ENCODE peak calls at places on chromosome 19, in seven cellular contexts. One of them, this sample, is unnamed. For H3K4me1, the result is how much of the 10 kb centered on the place peaks cover.

GRCh38 chr19:14686411-14686810 is 3.4 kb upstream of the ZNF333 start:
- DNase-seq in left ventricle myocardium inferior: no peak
- DNase-seq in A549: no peak
- DNase-seq in cardiac muscle cell: peak
- DNase-seq in neural progenitor cell: peak
- DNase-seq in IMR-90: peak
- DNase-seq in heart right ventricle: no peak
- DNase-seq in this sample: no peak

GRCh38 chr19:19528721-19529490 is at the start of gene YJEFN3:
- DNase-seq in heart right ventricle: no peak
- DNase-seq in left ventricle myocardium inferior: no peak
- DNase-seq in cardiac muscle cell: peak
- DNase-seq in A549: no peak
- DNase-seq in IMR-90: peak
- DNase-seq in neural progenitor cell: peak
- DNase-seq in this sample: no peak

GRCh38 chr19:33177417-33177976 is 16.6 kb upstream of the LRP3 start:
- DNase-seq in left ventricle myocardium inferior: no peak
- DNase-seq in heart right ventricle: no peak
- DNase-seq in IMR-90: no peak
- DNase-seq in neural progenitor cell: peak
- DNase-seq in A549: peak
- DNase-seq in cardiac muscle cell: no peak
- DNase-seq in this sample: no peak

GRCh38 chr19:19444694-19445155 is 39.2 kb downstream of the GATAD2A start:
- DNase-seq in IMR-90: peak
- DNase-seq in left ventricle myocardium inferior: no peak
- DNase-seq in neural progenitor cell: no peak
- DNase-seq in heart right ventricle: no peak
- DNase-seq in cardiac muscle cell: peak
- DNase-seq in A549: no peak
- DNase-seq in this sample: no peak

GRCh38 chr19:47663435-47663910 is 49.7 kb upstream of the EHD2 start:
- DNase-seq in A549: no peak
- DNase-seq in cardiac muscle cell: peak
- DNase-seq in neural progenitor cell: no peak
- DNase-seq in left ventricle myocardium inferior: no peak
- DNase-seq in IMR-90: peak
- DNase-seq in heart right ventricle: no peak
- DNase-seq in this sample: no peak

GRCh38 chr19:11479470-11480080 is 1.3 kb downstream of the ELAVL3 start:
- DNase-seq in heart right ventricle: no peak
- DNase-seq in left ventricle myocardium inferior: peak
- DNase-seq in IMR-90: no peak
- DNase-seq in cardiac muscle cell: peak
- DNase-seq in A549: no peak
- DNase-seq in neural progenitor cell: peak
- DNase-seq in this sample: no peak

GRCh38 chr19:56312787-56313343 is 1.8 kb downstream of the ZSCAN5A start:
- DNase-seq in cardiac muscle cell: peak
- DNase-seq in neural progenitor cell: no peak
- DNase-seq in A549: no peak
- DNase-seq in heart right ventricle: no peak
- DNase-seq in left ventricle myocardium inferior: no peak
- DNase-seq in IMR-90: no peak
- DNase-seq in this sample: no peak

GRCh38 chr19:38944981-38945506 is 14.3 kb downstream of the MRPS12 start:
- DNase-seq in A549: no peak
- DNase-seq in IMR-90: no peak
- DNase-seq in neural progenitor cell: no peak
- DNase-seq in left ventricle myocardium inferior: no peak
- DNase-seq in cardiac muscle cell: no peak
- DNase-seq in heart right ventricle: no peak
- DNase-seq in this sample: no peak

GRCh38 chr19:3986260-3987041 is 1.2 kb upstream of the EEF2 start:
- DNase-seq in A549: peak
- DNase-seq in cardiac muscle cell: peak
- DNase-seq in heart right ventricle: peak
- DNase-seq in neural progenitor cell: peak
- DNase-seq in left ventricle myocardium inferior: no peak
- DNase-seq in IMR-90: peak
- DNase-seq in this sample: no peak
- TF ChIP-seq CTCF in A549: peak
- TF ChIP-seq CTCF in cardiac muscle cell: peak
- TF ChIP-seq CTCF in heart right ventricle: peak
- TF ChIP-seq CTCF in neural progenitor cell: peak
- TF ChIP-seq CTCF in left ventricle myocardium inferior: peak
- TF ChIP-seq CTCF in IMR-90: peak
- TF ChIP-seq CTCF in this sample: peak

GRCh38 chr19:53389591-53390377 is 5.2 kb upstream of the ZNF765 start:
- DNase-seq in A549: no peak
- DNase-seq in IMR-90: no peak
- DNase-seq in cardiac muscle cell: no peak
- DNase-seq in heart right ventricle: no peak
- DNase-seq in left ventricle myocardium inferior: no peak
- DNase-seq in neural progenitor cell: peak
- DNase-seq in this sample: no peak

DNA sequence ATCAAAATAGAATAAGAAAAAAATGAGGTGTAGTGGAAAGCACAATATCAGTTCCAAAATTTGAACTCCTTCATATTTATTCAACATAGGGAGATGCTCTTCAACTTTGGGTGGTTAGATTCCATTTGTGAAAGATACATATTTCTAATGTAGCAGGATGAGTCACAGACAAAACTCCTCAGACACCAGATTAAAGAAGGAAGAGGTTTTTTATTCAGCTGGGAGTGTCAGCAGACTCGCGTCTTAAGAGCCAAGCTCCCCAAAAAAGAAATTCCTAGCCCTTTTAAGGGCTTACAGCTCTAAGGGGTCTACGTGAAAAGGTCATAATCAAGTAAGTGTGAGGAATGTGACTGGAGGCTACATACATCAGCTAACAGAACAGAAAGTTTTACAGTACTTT is 6.8 kb upstream of the ZNF765 start:
- DNase-seq in neural progenitor cell: no peak
- DNase-seq in IMR-90: peak
- DNase-seq in left ventricle myocardium inferior: no peak
- DNase-seq in cardiac muscle cell: no peak
- DNase-seq in A549: no peak
- DNase-seq in heart right ventricle: no peak
- DNase-seq in this sample: no peak
- H3K27ac ChIP-seq in neural progenitor cell: no peak
- H3K27ac ChIP-seq in IMR-90: no peak
- H3K27ac ChIP-seq in left ventricle myocardium inferior: no peak
- H3K27ac ChIP-seq in cardiac muscle cell: no peak
- H3K27ac ChIP-seq in A549: no peak
- H3K27ac ChIP-seq in heart right ventricle: no peak
- H3K27ac ChIP-seq in this sample: no peak

GRCh38 chr19:18310118-18310909 is 12.6 kb downstream of the LSM4 start:
- DNase-seq in neural progenitor cell: no peak
- DNase-seq in cardiac muscle cell: no peak
- DNase-seq in IMR-90: no peak
- DNase-seq in heart right ventricle: no peak
- DNase-seq in A549: no peak
- DNase-seq in left ventricle myocardium inferior: no peak
- DNase-seq in this sample: no peak
- H3K4me1 ChIP-seq in neural progenitor cell: under half
- H3K4me1 ChIP-seq in cardiac muscle cell: under half
- H3K4me1 ChIP-seq in IMR-90: under half
- H3K4me1 ChIP-seq in heart right ventricle: under half
- H3K4me1 ChIP-seq in A549: under half
- H3K4me1 ChIP-seq in left ventricle myocardium inferior: under half
- H3K4me1 ChIP-seq in this sample: under half

GRCh38 chr19:12664406-12665280 is 1.9 kb downstream of the MAN2B1 start:
- DNase-seq in A549: no peak
- DNase-seq in left ventricle myocardium inferior: no peak
- DNase-seq in IMR-90: no peak
- DNase-seq in heart right ventricle: no peak
- DNase-seq in cardiac muscle cell: no peak
- DNase-seq in neural progenitor cell: peak
- DNase-seq in this sample: no peak
- TF ChIP-seq CTCF in A549: no peak
- TF ChIP-seq CTCF in left ventricle myocardium inferior: no peak
- TF ChIP-seq CTCF in IMR-90: no peak
- TF ChIP-seq CTCF in heart right ventricle: no peak
- TF ChIP-seq CTCF in cardiac muscle cell: no peak
- TF ChIP-seq CTCF in neural progenitor cell: no peak
- TF ChIP-seq CTCF in this sample: no peak

GRCh38 chr19:28482221-28482620 is 730.7 kb downstream of the UQCRFS1 start:
- DNase-seq in IMR-90: no peak
- DNase-seq in left ventricle myocardium inferior: no peak
- DNase-seq in neural progenitor cell: no peak
- DNase-seq in A549: no peak
- DNase-seq in cardiac muscle cell: no peak
- DNase-seq in heart right ventricle: no peak
- DNase-seq in this sample: no peak
- H3K27ac ChIP-seq in IMR-90: no peak
- H3K27ac ChIP-seq in left ventricle myocardium inferior: no peak
- H3K27ac ChIP-seq in neural progenitor cell: no peak
- H3K27ac ChIP-seq in A549: no peak
- H3K27ac ChIP-seq in cardiac muscle cell: no peak
- H3K27ac ChIP-seq in heart right ventricle: no peak
- H3K27ac ChIP-seq in this sample: no peak

DNA sequence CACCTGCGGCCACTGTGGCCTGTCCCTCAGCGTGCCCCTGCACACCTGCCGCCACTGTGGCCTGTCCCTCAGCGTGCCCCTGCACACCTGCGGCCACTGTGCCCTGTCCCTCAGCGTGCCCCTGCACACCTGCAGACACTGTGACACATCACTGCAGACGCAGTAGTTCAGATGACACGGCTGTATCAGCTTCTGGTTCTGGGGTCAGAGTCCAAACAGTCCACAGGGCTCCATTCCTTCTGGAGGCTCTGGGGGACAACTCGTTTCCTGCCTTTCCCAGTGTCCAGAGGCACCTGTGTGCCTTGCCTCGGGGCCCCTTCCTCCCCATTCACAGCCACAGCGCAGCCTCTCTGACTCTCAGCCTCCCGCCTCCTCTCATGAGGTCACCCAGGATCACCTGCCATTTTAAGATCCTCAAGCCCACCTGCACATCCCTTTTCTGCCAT is 5.5 kb downstream of the SF3A2 start:
- DNase-seq in cardiac muscle cell: no peak
- DNase-seq in heart right ventricle: no peak
- DNase-seq in neural progenitor cell: no peak
- DNase-seq in left ventricle myocardium inferior: no peak
- DNase-seq in IMR-90: no peak
- DNase-seq in A549: no peak
- DNase-seq in this sample: no peak
- H3K4me1 ChIP-seq in cardiac muscle cell: under half
- H3K4me1 ChIP-seq in heart right ventricle: under half
- H3K4me1 ChIP-seq in neural progenitor cell: under half
- H3K4me1 ChIP-seq in left ventricle myocardium inferior: half or more
- H3K4me1 ChIP-seq in IMR-90: under half
- H3K4me1 ChIP-seq in A549: half or more
- H3K4me1 ChIP-seq in this sample: under half

GRCh38 chr19:55098716-55099556 is 18.5 kb downstream of the PPP1R12C start:
- DNase-seq in A549: no peak
- DNase-seq in cardiac muscle cell: no peak
- DNase-seq in left ventricle myocardium inferior: no peak
- DNase-seq in IMR-90: no peak
- DNase-seq in heart right ventricle: no peak
- DNase-seq in neural progenitor cell: no peak
- DNase-seq in this sample: peak
- TF ChIP-seq CTCF in A549: peak
- TF ChIP-seq CTCF in cardiac muscle cell: no peak
- TF ChIP-seq CTCF in left ventricle myocardium inferior: peak
- TF ChIP-seq CTCF in IMR-90: no peak
- TF ChIP-seq CTCF in heart right ventricle: no peak
- TF ChIP-seq CTCF in neural progenitor cell: peak
- TF ChIP-seq CTCF in this sample: no peak

GRCh38 chr19:35642312-35642711 is 767 bp downstream of the ETV2 start:
- DNase-seq in IMR-90: no peak
- DNase-seq in A549: no peak
- DNase-seq in left ventricle myocardium inferior: no peak
- DNase-seq in neural progenitor cell: peak
- DNase-seq in heart right ventricle: no peak
- DNase-seq in cardiac muscle cell: no peak
- DNase-seq in this sample: no peak

GRCh38 chr19:35643255-35644205 is 2.0 kb downstream of the ETV2 start:
- DNase-seq in neural progenitor cell: peak
- DNase-seq in heart right ventricle: peak
- DNase-seq in A549: peak
- DNase-seq in cardiac muscle cell: peak
- DNase-seq in IMR-90: peak
- DNase-seq in left ventricle myocardium inferior: peak
- DNase-seq in this sample: peak

GRCh38 chr19:35641515-35642151 is at the start of gene ETV2:
- DNase-seq in left ventricle myocardium inferior: no peak
- DNase-seq in neural progenitor cell: peak
- DNase-seq in cardiac muscle cell: peak
- DNase-seq in heart right ventricle: peak
- DNase-seq in A549: no peak
- DNase-seq in IMR-90: peak
- DNase-seq in this sample: no peak

GRCh38 chr19:35644206-35644986 is 2.9 kb downstream of the ETV2 start:
- DNase-seq in IMR-90: peak
- DNase-seq in neural progenitor cell: peak
- DNase-seq in heart right ventricle: peak
- DNase-seq in cardiac muscle cell: peak
- DNase-seq in A549: peak
- DNase-seq in left ventricle myocardium inferior: peak
- DNase-seq in this sample: peak

GRCh38 chr19:35642798-35643254 is 1.3 kb downstream of the ETV2 start:
- DNase-seq in heart right ventricle: no peak
- DNase-seq in IMR-90: no peak
- DNase-seq in A549: no peak
- DNase-seq in left ventricle myocardium inferior: no peak
- DNase-seq in cardiac muscle cell: no peak
- DNase-seq in neural progenitor cell: peak
- DNase-seq in this sample: no peak
- H3K27ac ChIP-seq in heart right ventricle: peak
- H3K27ac ChIP-seq in IMR-90: no peak
- H3K27ac ChIP-seq in A549: peak
- H3K27ac ChIP-seq in left ventricle myocardium inferior: peak
- H3K27ac ChIP-seq in cardiac muscle cell: peak
- H3K27ac ChIP-seq in neural progenitor cell: no peak
- H3K27ac ChIP-seq in this sample: peak

DNA sequence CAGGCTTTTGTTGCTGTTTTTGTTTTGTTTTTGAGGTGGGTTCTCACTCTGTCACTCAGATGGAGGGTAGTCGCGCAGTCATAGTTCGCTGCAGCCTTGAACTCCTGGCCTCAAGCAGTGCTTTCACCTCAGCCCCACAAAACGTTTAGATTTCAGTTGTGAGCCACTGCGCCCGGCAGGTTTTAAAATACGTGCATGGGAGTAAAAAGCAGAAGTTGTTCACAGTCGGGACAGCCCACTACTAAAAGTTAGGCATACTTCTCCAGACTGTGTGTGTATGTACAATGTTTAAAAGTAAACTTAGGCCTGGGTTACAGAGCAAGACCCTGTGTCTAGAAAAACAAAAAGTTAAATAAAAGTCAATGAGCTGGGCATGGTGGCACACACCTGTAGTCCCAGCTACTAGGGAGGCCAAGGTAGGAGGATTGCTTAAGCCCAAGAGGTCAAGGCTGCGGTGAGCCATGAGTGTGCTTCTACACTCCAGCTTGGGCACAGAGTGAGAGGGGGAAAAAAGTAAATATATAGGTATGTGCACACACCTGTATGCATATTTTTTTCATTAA is 6.1 kb downstream of the SAFB start:
- DNase-seq in A549: no peak
- DNase-seq in neural progenitor cell: no peak
- DNase-seq in heart right ventricle: no peak
- DNase-seq in IMR-90: no peak
- DNase-seq in cardiac muscle cell: no peak
- DNase-seq in left ventricle myocardium inferior: no peak
- DNase-seq in this sample: no peak
- H3K4me1 ChIP-seq in A549: under half
- H3K4me1 ChIP-seq in neural progenitor cell: under half
- H3K4me1 ChIP-seq in heart right ventricle: under half
- H3K4me1 ChIP-seq in IMR-90: under half
- H3K4me1 ChIP-seq in cardiac muscle cell: under half
- H3K4me1 ChIP-seq in left ventricle myocardium inferior: half or more
- H3K4me1 ChIP-seq in this sample: half or more